ENCODE peak calls at places on chromosomes 6 and 20, in five cellular contexts. F is HCEC 1CT; H is stimulated activated naive CD4-positive, alpha-beta T cell; U is nephron progenitor cell; J is activated gamma-delta T cell treated with anti-CD3 and anti-CD28 coated beads, Interleukin-2, amount 50 U/mL, for 16 hours. M is an unnamed sample.

GRCh38 chr6:37242429-37243052 is 15.0 kb upstream of the TBC1D22B start:
- DNase-seq in F (peak; percentile 99), H (no peak), U (no peak), J (no peak), M (peak; percentile 61)

GRCh38 chr20:48818481-48818987 is 9.3 kb downstream of the PREX1 start:
- DNase-seq in F (no peak), H (no peak), U (no peak), J (no peak), M (no peak)

GRCh38 chr6:3977875-3978711 is 100.8 kb downstream of the FAM217A start:
- DNase-seq in F (peak; percentile 81), H (peak; percentile 2), U (peak; percentile 16), J (peak; percentile 20), M (peak; percentile 96)

GRCh38 chr6:146865756-146866266 is 267.0 kb downstream of the ADGB start:
- DNase-seq in F (no peak), H (no peak), U (no peak), J (no peak), M (no peak)

GRCh38 chr6:156379946-156380707 is 397.1 kb upstream of the ARID1B start:
- DNase-seq in F (no peak), H (no peak), U (no peak), J (no peak), M (no peak)

GRCh38 chr20:33917813-33918525 is 75.7 kb upstream of the RALY start:
- DNase-seq in F (no peak), H (no peak), U (no peak), J (no peak), M (no peak)

GRCh38 chr6:168137024-168137423 is 58.0 kb upstream of the FRMD1 start:
- DNase-seq in F (no peak), H (no peak), U (no peak), J (no peak), M (no peak)

GRCh38 chr20:8722277-8722928 is 346.5 kb upstream of the PLCB4 start:
- DNase-seq in F (peak; percentile 72), H (no peak), U (peak; percentile 45), J (no peak), M (peak; percentile 89)

GRCh38 chr6:40586800-40587201 is 363 bp downstream of the LRFN2 start:
- DNase-seq in F (no peak), H (no peak), U (peak; percentile 46), J (no peak), M (no peak)

GRCh38 chr20:33309631-33310030 is 26.6 kb downstream of the BPIFB1 start:
- DNase-seq in F (no peak), H (no peak), U (no peak), J (no peak), M (no peak)

GRCh38 chr6:49416195-49416594 is 46.9 kb downstream of the MMUT start:
- DNase-seq in F (no peak), H (no peak), U (no peak), J (no peak), M (no peak)

GRCh38 chr20:9028419-9028818 is 40.5 kb upstream of the PLCB4 start:
- DNase-seq in F (peak; percentile 73), H (no peak), U (no peak), J (no peak), M (no peak)